ENCODE peak calls at places on chromosomes 16 and 17, in nine cellular contexts. A is stimulated activated CD8-positive, alpha-beta memory T cell treated with anti-CD3 and anti-CD28 coated beads, Interleukin-4, amount 100 ng/mL, for 1 hour; P is Ammon's horn; M is activated CD8-positive, alpha-beta memory T cell treated with anti-CD3 and anti-CD28 coated beads for 24 hours; L is Peyer's patch; Y is Daoy; U is choroid plexus epithelial cell; X is SW480; W is RPMI7951. T is an unnamed sample.

GRCh38 chr16:10979717-10980601 is 35.6 kb downstream of the CLEC16A start:
- DNase-seq in A (no peak), P (peak; percentile 67), M (no peak), L (no peak), Y (no peak), U (no peak), X (no peak), W (no peak), T (no peak)

GRCh38 chr17:10698116-10698818 is 873 bp downstream of the ADPRM start:
- DNase-seq in A (no peak), P (no peak), M (no peak), L (no peak), Y (peak; percentile 11), U (peak; percentile 59), X (peak; percentile 8), W (peak; percentile 19), T (no peak)

GRCh38 chr17:76888661-76889060 is 20.5 kb downstream of the MGAT5B start:
- DNase-seq in A (no peak), P (no peak), M (no peak), L (no peak), Y (no peak), U (no peak), X (no peak), W (no peak), T (no peak)

GRCh38 chr17:40810505-40810904 is 10.7 kb upstream of the KRT28 start:
- DNase-seq in A (no peak), P (no peak), M (no peak), L (no peak), Y (peak; percentile 82), U (no peak), X (no peak), W (peak; percentile 13), T (no peak)

GRCh38 chr17:7219812-7220592 is at the start of the genes ACADVL and DLG4:
- DNase-seq in A (peak; percentile 58), P (peak; percentile 93), M (peak; percentile 92), L (peak; percentile 91), Y (peak; percentile 95), U (peak; percentile 92), X (peak; percentile 91), W (peak; percentile 87), T (peak; percentile 92)

GRCh38 chr17:17792551-17793377 is 44.0 kb downstream of the SREBF1 start:
- DNase-seq in A (no peak), P (peak; percentile 67), M (peak; percentile 73), L (no peak), Y (no peak), U (peak; percentile 81), X (no peak), W (no peak), T (no peak)

GRCh38 chr17:33291248-33292183 is 1.6 kb downstream of the ASIC2 start:
- DNase-seq in A (no peak), P (peak; percentile 16), M (peak; percentile 56), L (peak; percentile 69), Y (peak; percentile 45), U (peak; percentile 20), X (no peak), W (no peak), T (peak; percentile 56)

GRCh38 chr16:88534731-88535141 is 35.5 kb upstream of the ZC3H18 start:
- DNase-seq in A (no peak), P (no peak), M (peak; percentile 79), L (no peak), Y (peak; percentile 39), U (peak; percentile 67), X (no peak), W (peak; percentile 42), T (peak; percentile 70)

GRCh38 chr16:30377050-30377811 is 2.6 kb downstream of the MYL11 start:
- DNase-seq in A (no peak), P (no peak), M (peak; percentile 91), L (peak; percentile 57), Y (no peak), U (no peak), X (no peak), W (no peak), T (no peak)

GRCh38 chr17:49223517-49224197 is 6.9 kb downstream of the PHOSPHO1 start:
- DNase-seq in A (no peak), P (peak; percentile 47), M (peak; percentile 94), L (peak; percentile 80), Y (peak; percentile 44), U (peak; percentile 45), X (no peak), W (peak; percentile 26), T (peak; percentile 78)

GRCh38 chr17:2398655-2399571 is 1.9 kb downstream of the MNT start:
- DNase-seq in A (no peak), P (peak; percentile 74), M (peak; percentile 84), L (peak; percentile 79), Y (peak; percentile 84), U (peak; percentile 82), X (peak; percentile 86), W (peak; percentile 72), T (peak; percentile 64)

GRCh38 chr16:58883131-58883530 is 149.0 kb upstream of the GOT2 start:
- DNase-seq in A (no peak), P (no peak), M (no peak), L (no peak), Y (no peak), U (no peak), X (no peak), W (no peak), T (no peak)

GRCh38 chr17:44122825-44123355 is 551 bp downstream of the HDAC5 start:
- DNase-seq in A (no peak), P (no peak), M (no peak), L (no peak), Y (no peak), U (no peak), X (no peak), W (no peak), T (no peak)

GRCh38 chr16:56551796-56552738 is 12.8 kb upstream of the MT4 start:
- DNase-seq in A (no peak), P (peak; percentile 95), M (no peak), L (no peak), Y (no peak), U (no peak), X (peak; percentile 63), W (no peak), T (peak; percentile 16)

GRCh38 chr16:88619859-88620655 is 18.3 kb upstream of the IL17C start:
- DNase-seq in A (peak; percentile 50), P (no peak), M (peak; percentile 69), L (no peak), Y (no peak), U (peak; percentile 84), X (no peak), W (peak; percentile 16), T (no peak)

GRCh38 chr16:72195609-72196008 is 23.7 kb upstream of the PMFBP1 start:
- DNase-seq in A (no peak), P (no peak), M (no peak), L (no peak), Y (no peak), U (peak; percentile 13), X (no peak), W (no peak), T (no peak)

GRCh38 chr16:55647798-55648197 is 8.0 kb upstream of the SLC6A2 start:
- DNase-seq in A (no peak), P (no peak), M (no peak), L (no peak), Y (no peak), U (no peak), X (no peak), W (no peak), T (no peak)

GRCh38 chr17:57480438-57481196 is 224.3 kb downstream of the MSI2 start:
- DNase-seq in A (no peak), P (no peak), M (no peak), L (no peak), Y (peak; percentile 70), U (peak; percentile 80), X (peak; percentile 40), W (peak; percentile 93), T (no peak)

GRCh38 chr17:79572136-79572915 is 38.5 kb downstream of the RBFOX3 start:
- DNase-seq in A (no peak), P (no peak), M (no peak), L (no peak), Y (no peak), U (no peak), X (no peak), W (no peak), T (no peak)